ENCODE peak calls at places on chromosomes 7 and 10, in ten cellular contexts. B, S, H, C, W, L, M, E, Y and G are unnamed samples.

GRCh38 chr10:118166951-118167350 is 120.2 kb upstream of the RAB11FIP2 start:
- DNase-seq in M (no peak), C (no peak), S (no peak), B (no peak), Y (no peak), L (no peak), W (no peak), E (no peak), H (no peak), G (peak)

GRCh38 chr10:51657481-51657880 is 41.9 kb downstream of the CSTF2T start:
- DNase-seq in C (no peak), W (no peak), E (no peak), L (no peak), Y (no peak), B (no peak), H (no peak), M (no peak), S (no peak), G (no peak)

GRCh38 chr10:12590682-12591642 is 241.6 kb downstream of the CAMK1D start:
- DNase-seq in Y (no peak), H (no peak), B (no peak), M (no peak), E (no peak), W (no peak), L (no peak), C (peak), S (no peak), G (no peak)

GRCh38 chr7:139231513-139232376 is 708 bp downstream of the UBN2 start:
- DNase-seq in W (peak), E (peak), B (peak), Y (peak), L (peak), M (peak), H (peak), C (peak), S (peak), G (peak)

GRCh38 chr10:119677904-119678755 is 26.9 kb downstream of the BAG3 start:
- DNase-seq in Y (no peak), S (no peak), L (no peak), M (no peak), W (no peak), B (no peak), E (no peak), H (no peak), C (no peak), G (peak)

GRCh38 chr7:82442492-82443043 is 1.0 kb downstream of the CACNA2D1 start:
- DNase-seq in H (peak), E (no peak), S (peak), Y (peak), M (no peak), L (no peak), W (no peak), B (peak), C (peak), G (peak)

GRCh38 chr10:29239569-29240472 is 49.0 kb upstream of the LYZL1 start:
- DNase-seq in W (no peak), H (peak), S (peak), C (no peak), M (no peak), Y (peak), B (peak), L (no peak), E (no peak), G (peak)

GRCh38 chr7:36784991-36785940 is 61.0 kb upstream of the AOAH start:
- DNase-seq in M (no peak), E (peak), B (no peak), Y (no peak), S (peak), W (peak), L (no peak), H (no peak), C (no peak), G (no peak)

GRCh38 chr10:10516731-10517130 is 500.9 kb upstream of the CELF2 start:
- DNase-seq in Y (no peak), E (no peak), C (no peak), M (no peak), L (no peak), B (no peak), S (no peak), W (no peak), H (no peak), G (no peak)

GRCh38 chr7:128777156-128778123 is 1.8 kb upstream of the OPN1SW start:
- DNase-seq in L (no peak), W (no peak), M (no peak), B (peak), H (no peak), C (peak), S (peak), Y (no peak), E (no peak), G (peak)

GRCh38 chr10:1368772-1369171 is 312.6 kb downstream of the WDR37 start:
- DNase-seq in L (no peak), S (no peak), H (peak), C (no peak), M (peak), E (peak), Y (peak), W (no peak), B (no peak), G (no peak)

GRCh38 chr7:50270531-50271018 is 33.9 kb upstream of the IKZF1 start:
- DNase-seq in W (no peak), B (no peak), H (no peak), E (no peak), S (no peak), L (no peak), M (no peak), C (no peak), Y (no peak), G (no peak)

GRCh38 chr7:38385682-38386081 is 112.2 kb upstream of the TARP start:
- DNase-seq in B (no peak), L (no peak), C (no peak), Y (no peak), S (no peak), E (no peak), H (no peak), W (no peak), M (no peak), G (no peak)

GRCh38 chr7:142908921-142909870 is 23.7 kb upstream of the TRPV6 start:
- DNase-seq in E (peak), W (no peak), L (no peak), B (peak), C (no peak), M (no peak), H (peak), Y (peak), S (peak), G (peak)

GRCh38 chr10:132521041-132521465 is 16.5 kb upstream of the INPP5A start:
- DNase-seq in C (no peak), W (peak), M (peak), Y (no peak), H (no peak), S (no peak), L (peak), E (no peak), B (no peak), G (no peak)

GRCh38 chr7:135558337-135558767 is 635 bp downstream of the NUP205 start:
- DNase-seq in L (peak), H (peak), B (peak), W (no peak), M (no peak), Y (peak), C (peak), S (peak), E (peak), G (peak)

GRCh38 chr7:112889834-112890438 is 99.7 kb upstream of the TMEM168 start:
- DNase-seq in E (no peak), B (no peak), M (no peak), L (no peak), H (no peak), S (no peak), W (no peak), C (no peak), Y (no peak), G (no peak)

GRCh38 chr7:30548762-30549344 is 44.2 kb upstream of the GGCT start:
- DNase-seq in B (peak), W (no peak), S (peak), C (peak), Y (peak), E (peak), M (no peak), H (peak), L (peak), G (peak)

GRCh38 chr7:63900394-63901203 is 98.0 kb upstream of the ZNF722 start:
- DNase-seq in Y (no peak), H (no peak), E (peak), W (peak), C (no peak), B (no peak), S (peak), L (peak), M (peak), G (peak)

GRCh38 chr7:774161-775109 is 47.4 kb upstream of the PRKAR1B start:
- DNase-seq in E (peak), B (peak), Y (peak), L (peak), S (peak), W (no peak), M (peak), C (peak), H (peak), G (peak)

GRCh38 chr10:30493609-30494530 is 59.9 kb downstream of the MAP3K8 start:
- DNase-seq in H (no peak), Y (no peak), M (peak), W (no peak), S (peak), L (peak), B (peak), E (no peak), C (peak), G (peak)

GRCh38 chr7:159067870-159068787 is 76.5 kb downstream of the VIPR2 start:
- DNase-seq in W (peak), Y (no peak), H (no peak), C (no peak), L (peak), S (peak), E (no peak), B (no peak), M (no peak), G (no peak)

GRCh38 chr7:15603124-15603523 is 41.3 kb upstream of the AGMO start:
- DNase-seq in E (no peak), W (no peak), S (peak), Y (no peak), B (no peak), C (peak), M (no peak), L (no peak), H (no peak), G (peak)

GRCh38 chr7:143331179-143331825 is 15.4 kb downstream of the CLCN1 start:
- DNase-seq in S (peak), C (peak), E (peak), W (no peak), L (peak), Y (no peak), M (no peak), B (peak), H (no peak), G (peak)

GRCh38 chr7:93293222-93293621 is 61.1 kb downstream of the VPS50 start:
- DNase-seq in E (no peak), L (no peak), M (no peak), H (no peak), C (no peak), B (no peak), W (no peak), Y (no peak), S (no peak), G (no peak)

GRCh38 chr10:124636271-124636993 is 107.7 kb downstream of the FAM53B start:
- DNase-seq in B (no peak), H (no peak), S (no peak), L (no peak), Y (no peak), M (peak), C (no peak), W (no peak), E (no peak), G (no peak)

GRCh38 chr10:17383801-17384445 is 70.5 kb downstream of the ST8SIA6 start:
- DNase-seq in W (no peak), E (no peak), B (peak), L (no peak), M (no peak), C (no peak), S (peak), Y (no peak), H (no peak), G (no peak)

GRCh38 chr7:18167815-18168214 is 140.2 kb upstream of the PRPS1L1 start:
- DNase-seq in L (no peak), S (peak), E (no peak), Y (no peak), H (no peak), B (peak), W (no peak), C (no peak), M (no peak), G (no peak)

DNA sequence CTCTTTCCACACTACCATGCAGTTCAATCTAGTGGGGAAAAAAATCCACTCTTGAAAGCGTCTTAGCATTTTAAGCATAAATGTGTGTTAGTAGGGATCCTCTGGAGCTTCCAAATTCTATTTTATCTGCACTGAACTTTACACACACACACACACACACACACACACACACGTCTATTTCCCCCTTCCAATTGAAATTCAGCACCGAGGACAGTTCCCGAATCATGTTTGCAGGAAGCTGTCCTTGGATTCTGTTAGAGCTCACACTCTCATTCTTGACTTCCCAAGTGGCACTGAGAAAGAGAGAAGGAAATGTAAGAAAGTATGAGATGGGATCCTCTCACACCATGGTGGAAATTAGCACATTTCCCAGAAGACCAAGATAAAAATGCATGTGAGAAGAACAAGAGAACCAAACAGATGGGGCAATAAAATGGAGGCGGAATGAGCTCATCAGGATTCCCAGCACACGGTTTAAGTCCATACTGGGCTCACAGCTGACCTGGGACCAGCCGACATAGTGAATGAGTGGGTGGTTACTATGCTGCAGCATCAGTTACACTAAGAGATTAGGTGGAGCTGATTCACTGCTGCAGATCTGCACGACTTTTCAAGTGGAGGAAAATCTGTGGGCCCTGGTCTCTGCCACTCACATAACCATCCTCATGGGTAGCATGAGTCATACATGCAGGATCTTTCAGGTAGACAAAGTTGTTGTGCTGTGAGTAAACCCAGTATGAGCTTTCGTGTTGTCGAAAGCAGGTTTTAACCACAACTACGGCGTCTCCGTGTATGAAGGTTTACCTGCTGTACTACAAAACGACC is 3.3 kb upstream of the NPTX2 start:
- DNase-seq in L (no peak), H (peak), E (no peak), C (peak), Y (peak), W (no peak), S (peak), B (peak), M (no peak), G (peak)
- TF ChIP-seq CTCF in L (no peak), H (no peak), E (no peak), C (no peak), Y (no peak), W (no peak), S (no peak), B (no peak), M (no peak), G (no peak)

DNA sequence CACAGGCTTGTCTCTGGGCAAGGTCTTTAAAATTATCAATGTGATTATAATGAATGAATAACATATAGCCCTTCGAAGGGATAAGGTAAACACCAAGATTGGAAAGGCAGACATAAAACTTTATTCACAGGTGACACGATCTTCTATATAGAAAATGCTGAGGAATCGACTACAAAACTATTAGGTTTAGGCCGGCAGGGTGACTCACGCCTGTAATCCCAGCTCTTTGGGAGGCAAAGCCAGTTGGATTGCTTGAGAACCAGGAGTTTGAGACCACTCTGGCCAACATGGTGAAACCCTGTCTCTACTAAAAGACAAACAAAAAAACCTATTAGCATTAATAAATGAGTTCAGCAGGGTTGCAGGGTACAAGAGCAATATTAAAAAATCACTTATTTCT is 80.4 kb downstream of the CNNM2 start:
- DNase-seq in L (no peak), B (no peak), H (no peak), W (no peak), E (no peak), S (no peak), Y (no peak), C (no peak), M (no peak), G (no peak)
- H3K4me3 ChIP-seq in L (no peak), B (no peak), H (no peak), W (no peak), E (no peak), S (no peak), Y (no peak), C (no peak), M (no peak), G (no peak)

DNA sequence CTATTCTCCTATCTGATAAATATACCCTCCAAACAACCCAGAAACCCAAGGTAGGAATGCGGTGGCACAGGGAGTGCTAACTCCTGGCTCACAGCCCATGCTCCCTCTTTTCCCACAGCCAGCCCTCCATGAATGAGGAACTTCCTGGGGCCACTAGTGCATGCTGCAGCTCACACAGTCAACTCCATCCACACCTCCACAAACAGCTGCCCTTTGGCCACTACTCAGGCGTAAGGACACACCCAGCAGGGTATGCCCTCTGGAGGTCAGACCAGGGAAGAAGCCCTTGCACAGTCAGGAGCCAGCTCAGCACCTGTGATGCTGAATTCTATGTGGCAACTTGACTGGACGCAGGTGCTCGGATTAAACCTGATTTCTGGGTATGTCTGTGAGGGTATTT is 85.2 kb upstream of the PIK3CG start:
- DNase-seq in Y (peak), M (no peak), W (no peak), C (no peak), L (no peak), E (peak), B (no peak), H (peak), S (no peak), G (no peak)
- TF ChIP-seq CTCF in Y (peak), M (no peak), W (no peak), C (no peak), L (no peak), E (no peak), B (no peak), H (peak), S (no peak), G (no peak)

GRCh38 chr7:27102578-27103442 is at the start of gene HOXA2:
- DNase-seq in H (peak), Y (no peak), C (peak), L (no peak), S (no peak), M (no peak), E (no peak), B (peak), W (no peak), G (peak)

GRCh38 chr7:27099839-27100225 is 2.7 kb downstream of the HOXA2 start:
- DNase-seq in C (peak), L (no peak), H (no peak), E (no peak), Y (no peak), M (no peak), B (peak), W (no peak), S (no peak), G (no peak)

GRCh38 chr7:27100601-27101187 is 1.8 kb downstream of the HOXA2 start:
- DNase-seq in L (no peak), H (no peak), E (no peak), W (no peak), B (peak), S (no peak), C (peak), Y (no peak), M (no peak), G (no peak)

GRCh38 chr7:27101906-27102577 is 441 bp downstream of the HOXA2 start:
- DNase-seq in M (peak), B (no peak), L (no peak), W (no peak), C (peak), S (no peak), E (no peak), H (no peak), Y (no peak), G (no peak)

GRCh38 chr7:27101188-27101905 is 1.1 kb downstream of the HOXA2 start:
- DNase-seq in W (no peak), B (peak), S (no peak), L (no peak), H (no peak), C (peak), Y (no peak), M (no peak), E (no peak), G (peak)
- H3K4me3 ChIP-seq in W (peak), B (peak), S (no peak), L (no peak), H (peak), C (peak), Y (no peak), M (peak), E (peak), G (peak)